ENCODE peak calls at places on chromosomes 16 and 17, in four cellular contexts. I is GOT3, E is NCI-H1694 treated with DMSO at 0.1 percent for 48 hours, F is fibroblast of pulmonary artery. T is an unnamed sample.

GRCh38 chr17:81381632-81382577 is 13.4 kb upstream of the BAHCC1 start:
- DNase-seq in I (no peak), E (no peak), F (no peak), T (no peak)

GRCh38 chr16:79283578-79283977 is 317.0 kb downstream of the MAF start:
- DNase-seq in I (no peak), E (no peak), F (no peak), T (no peak)

GRCh38 chr16:89270666-89271345 is 53.3 kb downstream of the ZNF778 start:
- DNase-seq in I (no peak), E (no peak), F (no peak), T (no peak)

GRCh38 chr17:21358682-21359482 is 17.3 kb upstream of the KCNJ12 start:
- DNase-seq in I (no peak), E (no peak), F (no peak), T (peak; percentile 51)

GRCh38 chr16:54342001-54342776 is 55.6 kb upstream of the IRX3 start:
- DNase-seq in I (no peak), E (no peak), F (peak; percentile 30), T (peak; percentile 21)

GRCh38 chr16:48580925-48581500 is 29.0 kb downstream of the N4BP1 start:
- DNase-seq in I (no peak), E (no peak), F (peak; percentile 55), T (peak; percentile 40)

GRCh38 chr17:36608794-36609497 is 7.6 kb downstream of the MRM1 start:
- DNase-seq in I (peak; percentile 32), E (peak; percentile 39), F (peak; percentile 79), T (peak; percentile 73)

GRCh38 chr16:87318158-87318644 is 1.0 kb upstream of the C16orf95 start:
- DNase-seq in I (no peak), E (no peak), F (no peak), T (no peak)

GRCh38 chr17:44333371-44333770 is 8.7 kb upstream of the SLC25A39 start:
- DNase-seq in I (no peak), E (no peak), F (no peak), T (no peak)

GRCh38 chr17:12624221-12624620 is 41.5 kb upstream of the MYOCD start:
- DNase-seq in I (no peak), E (no peak), F (peak; percentile 8), T (no peak)

GRCh38 chr17:80827646-80828643 is 163.7 kb upstream of the CHMP6 start:
- DNase-seq in I (no peak), E (no peak), F (no peak), T (no peak)

GRCh38 chr16:9348912-9349311 is 257.5 kb downstream of the HAPSTR1 start:
- DNase-seq in I (no peak), E (no peak), F (no peak), T (no peak)

GRCh38 chr16:57900796-57901479 is 70.0 kb downstream of the CNGB1 start:
- DNase-seq in I (no peak), E (no peak), F (no peak), T (no peak)

GRCh38 chr17:70137451-70138230 is 31.7 kb upstream of the KCNJ2 start:
- DNase-seq in I (peak; percentile 22), E (no peak), F (peak; percentile 96), T (peak; percentile 98)

GRCh38 chr16:25606069-25606468 is 85.7 kb upstream of the HS3ST4 start:
- DNase-seq in I (no peak), E (no peak), F (no peak), T (no peak)

GRCh38 chr16:48629531-48629930 is 19.6 kb upstream of the N4BP1 start:
- DNase-seq in I (no peak), E (no peak), F (no peak), T (no peak)

GRCh38 chr17:82036634-82037112 is 824 bp downstream of the DCXR start:
- DNase-seq in I (no peak), E (no peak), F (no peak), T (no peak)

GRCh38 chr16:84826558-84826941 is 6.8 kb downstream of the CRISPLD2 start:
- DNase-seq in I (no peak), E (no peak), F (peak; percentile 75), T (peak; percentile 79)

GRCh38 chr16:29641561-29641960 is 21.5 kb upstream of the SPN start:
- DNase-seq in I (no peak), E (no peak), F (no peak), T (no peak)

GRCh38 chr16:1331712-1332617 is 1.5 kb upstream of the BAIAP3 start:
- DNase-seq in I (no peak), E (no peak), F (peak; percentile 84), T (no peak)

GRCh38 chr17:33389506-33390141 is 96.5 kb upstream of the ASIC2 start:
- DNase-seq in I (no peak), E (no peak), F (peak; percentile 52), T (peak; percentile 1)

GRCh38 chr16:20933589-20933988 is 33.0 kb downstream of the LYRM1 start:
- DNase-seq in I (no peak), E (no peak), F (no peak), T (no peak)

GRCh38 chr17:14559720-14560119 is 258.8 kb downstream of the HS3ST3B1 start:
- DNase-seq in I (no peak), E (no peak), F (no peak), T (no peak)

GRCh38 chr16:12271006-12271405 is 294.5 kb downstream of the SNX29 start:
- DNase-seq in I (no peak), E (no peak), F (no peak), T (peak; percentile 17)

GRCh38 chr16:78425957-78426590 is 326.6 kb downstream of the WWOX start:
- DNase-seq in I (no peak), E (no peak), F (no peak), T (no peak)

GRCh38 chr16:2698996-2699750 is 16.9 kb downstream of the KCTD5 start:
- DNase-seq in I (no peak), E (no peak), F (no peak), T (no peak)

GRCh38 chr17:62140836-62141235 is 75.8 kb upstream of the MED13 start:
- DNase-seq in I (no peak), E (no peak), F (peak; percentile 78), T (no peak)

GRCh38 chr16:77359065-77359502 is 75.8 kb downstream of the ADAMTS18 start:
- DNase-seq in I (no peak), E (no peak), F (peak; percentile 36), T (peak; percentile 49)

GRCh38 chr17:38883592-38884526 is 14.0 kb downstream of the LASP1 start:
- DNase-seq in I (no peak), E (no peak), F (peak; percentile 46), T (no peak)

GRCh38 chr17:37720989-37721388 is 23.9 kb downstream of the HNF1B start:
- DNase-seq in I (no peak), E (no peak), F (no peak), T (no peak)

GRCh38 chr16:27532088-27532810 is 17.5 kb downstream of the GTF3C1 start:
- DNase-seq in I (no peak), E (no peak), F (no peak), T (no peak)

GRCh38 chr16:24580665-24581064 is 41.3 kb downstream of the RBBP6 start:
- DNase-seq in I (no peak), E (peak; percentile 1), F (peak; percentile 63), T (peak; percentile 69)

GRCh38 chr17:72053069-72053846 is 67.6 kb upstream of the SOX9 start:
- DNase-seq in I (no peak), E (peak; percentile 33), F (no peak), T (no peak)

GRCh38 chr17:67042104-67042899 is 2.1 kb upstream of the CACNG1 start:
- DNase-seq in I (no peak), E (no peak), F (no peak), T (no peak)